ENCODE peak calls at places on chromosomes 5 and 9, in four cellular contexts. V, R, O and J are unnamed samples.
A peak's percentile ranks its signal among the peaks of the same experiment; 100 is the strongest.

GRCh38 chr5:58507715-58508114 is 16.5 kb downstream of the GAPT start:
- DNase-seq in R (no peak), O (no peak), V (no peak), J (no peak)

GRCh38 chr5:91022518-91022917 is 360.6 kb downstream of the ARRDC3 start:
- DNase-seq in O (no peak), V (no peak), R (no peak), J (no peak)

GRCh38 chr5:138631204-138631928 is 56.2 kb upstream of the HSPA9 start:
- DNase-seq in O (no peak), V (no peak), R (no peak), J (no peak)

GRCh38 chr5:177982072-177982727 is 13.8 kb downstream of the PROP1 start:
- DNase-seq in O (no peak), V (no peak), R (no peak), J (no peak)

GRCh38 chr9:135083831-135084230 is 3.6 kb upstream of the OLFM1 start:
- DNase-seq in R (no peak), O (no peak), V (no peak), J (no peak)

GRCh38 chr5:126384985-126385384 is 38.2 kb upstream of the GRAMD2B start:
- DNase-seq in O (peak; percentile 82), R (no peak), V (peak; percentile 81), J (no peak)

GRCh38 chr5:160312139-160312959 is at the start of gene CCNJL:
- DNase-seq in R (peak; percentile 22), O (peak; percentile 49), V (peak; percentile 44), J (no peak)

GRCh38 chr9:12141422-12141821 is 551.8 kb upstream of the TYRP1 start:
- DNase-seq in R (no peak), O (no peak), V (no peak), J (no peak)

GRCh38 chr5:123450641-123451421 is 27.6 kb upstream of the CEP120 start:
- DNase-seq in V (no peak), R (peak; percentile 18), O (peak; percentile 68), J (no peak)

GRCh38 chr9:123335227-123335985 is 20.6 kb upstream of the CRB2 start:
- DNase-seq in O (peak; percentile 76), R (no peak), V (peak; percentile 63), J (no peak)

GRCh38 chr5:142864293-142865260 is 94.4 kb downstream of the ARHGAP26 start:
- DNase-seq in V (no peak), O (peak; percentile 48), R (no peak), J (no peak)

GRCh38 chr5:124963236-124963929 is 216.9 kb upstream of the ZNF608 start:
- DNase-seq in R (peak; percentile 75), V (peak; percentile 95), O (peak; percentile 93), J (no peak)

GRCh38 chr5:156201793-156202388 is 125.1 kb upstream of the SGCD start:
- DNase-seq in O (peak; percentile 34), V (peak; percentile 83), R (no peak), J (no peak)

GRCh38 chr9:98451576-98451975 is 196.1 kb upstream of the TBC1D2 start:
- DNase-seq in V (no peak), O (no peak), R (no peak), J (no peak)

GRCh38 chr9:113609562-113610318 is 146.2 kb downstream of the RGS3 start:
- DNase-seq in O (peak; percentile 96), V (peak; percentile 60), R (peak; percentile 80), J (no peak)

GRCh38 chr9:91192785-91193657 is 168.7 kb downstream of the AUH start:
- DNase-seq in R (peak; percentile 94), O (peak; percentile 99), V (peak; percentile 100), J (peak; percentile 68)

DNA sequence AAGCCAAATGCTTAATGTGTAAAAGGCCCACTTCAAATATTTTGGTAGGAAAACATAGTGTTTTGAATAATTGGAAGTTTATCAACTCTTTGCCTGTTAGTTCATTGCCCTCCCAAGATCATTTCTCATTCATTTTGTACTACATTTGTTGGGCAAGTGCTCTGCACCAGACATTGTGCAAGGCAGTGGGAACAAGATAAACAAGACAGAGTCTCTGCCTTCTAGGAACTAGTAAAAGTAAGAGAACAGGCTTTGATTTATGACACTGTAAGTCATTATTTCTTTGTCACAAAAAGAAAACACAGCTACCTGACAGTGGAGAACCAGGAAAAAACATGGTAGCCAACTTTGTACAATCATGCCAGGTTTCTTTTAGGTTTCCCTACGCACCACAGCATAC is 63.7 kb upstream of the PAM start:
- DNase-seq in O (peak; percentile 20), R (no peak), V (no peak), J (no peak)
- H3K27ac ChIP-seq in O (no peak overlapping the region), R (no peak overlapping the region), V (no peak overlapping the region), J (no peak overlapping the region)

GRCh38 chr5:83564069-83564749 is 92.7 kb downstream of the VCAN start:
- DNase-seq in V (peak; percentile 63), O (peak; percentile 75), R (no peak), J (peak; percentile 37)
- H3K4me3 ChIP-seq in V (no peak overlapping the region), O (no peak overlapping the region), R (no peak overlapping the region), J (no peak overlapping the region)

GRCh38 chr5:166507810-166508419 is 1783.5 kb upstream of the WWC1 start:
- DNase-seq in O (no peak), V (no peak), R (no peak), J (no peak)
- H3K9me3 ChIP-seq in O (no peaks in the 10 kb centered on the region), V (peaks cover 2% of the 10 kb centered on the region), R (no peaks in the 10 kb centered on the region), J (no peaks in the 10 kb centered on the region)

GRCh38 chr9:78707481-78707977 is 410.6 kb downstream of the PSAT1 start:
- DNase-seq in V (peak; percentile 74), O (peak; percentile 35), R (no peak), J (no peak)
- H3K27ac ChIP-seq in V (peak overlapping the region; percentile 81), O (no peak overlapping the region), R (no peak overlapping the region), J (no peak overlapping the region)

GRCh38 chr5:67518227-67518626 is 321.6 kb upstream of the CD180 start:
- DNase-seq in R (no peak), O (no peak), V (no peak), J (no peak)
- H3K4me3 ChIP-seq in R (no peak overlapping the region), O (no peak overlapping the region), V (no peak overlapping the region), J (no peak overlapping the region)

DNA sequence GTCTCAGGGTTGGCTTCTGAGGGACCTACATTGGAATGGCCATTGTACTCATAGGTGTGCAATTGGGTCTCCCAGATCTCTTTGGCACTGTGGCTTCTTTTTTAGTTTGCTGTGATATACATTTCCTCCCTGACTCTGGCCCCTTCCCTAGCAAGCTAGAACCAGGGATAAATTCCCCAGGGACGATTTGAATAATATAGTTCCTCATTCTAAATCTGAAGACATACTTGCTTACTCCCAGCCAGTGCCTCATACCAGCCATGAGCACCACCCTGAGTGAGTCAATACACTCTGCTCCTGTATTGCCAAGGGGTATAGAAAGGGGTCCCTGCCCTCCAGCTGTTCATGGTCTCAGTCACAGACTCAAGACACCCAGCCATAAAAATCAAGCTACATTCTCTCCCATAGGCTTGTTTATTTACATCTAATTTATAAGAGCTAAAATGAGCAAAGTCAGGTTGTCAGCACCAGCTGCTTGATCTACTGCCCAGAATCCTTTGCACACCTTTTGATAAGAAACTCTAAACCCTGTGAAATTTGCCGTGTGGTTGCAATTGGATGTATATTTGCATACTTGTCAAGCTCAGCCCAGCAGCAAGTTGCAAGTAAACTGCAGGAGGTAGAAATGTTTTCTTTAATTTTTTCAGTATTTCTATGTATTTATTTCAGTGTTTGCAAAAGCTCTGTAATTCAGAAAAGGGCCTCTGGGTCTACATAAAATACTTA is 219.9 kb upstream of the IRX1 start:
- DNase-seq in V (no peak), R (no peak), O (no peak), J (no peak)
- H3K9me3 ChIP-seq in V (peaks cover 32% of the 10 kb centered on the region), R (peaks cover 10% of the 10 kb centered on the region), O (no peaks in the 10 kb centered on the region), J (no peaks in the 10 kb centered on the region)

DNA sequence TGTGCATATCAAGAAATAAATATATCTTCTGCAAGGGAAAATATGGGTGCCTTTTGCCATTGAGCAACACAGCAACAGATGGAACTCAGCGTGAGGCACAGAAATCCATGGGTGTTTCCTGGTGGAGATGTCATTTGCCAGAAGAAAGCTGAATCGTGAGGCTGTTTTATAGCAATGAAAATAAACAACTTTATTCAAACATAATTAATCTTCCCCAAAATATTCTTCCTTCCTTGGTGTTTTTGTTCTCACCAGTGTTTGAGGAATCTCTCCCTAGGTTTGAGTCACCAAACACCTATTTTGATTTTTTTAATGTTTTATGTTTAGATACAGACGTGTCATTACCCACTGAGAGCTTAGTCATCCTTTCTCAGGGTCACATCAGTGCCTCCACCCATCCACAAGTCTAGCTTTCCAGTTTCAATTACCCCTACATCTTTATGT is 65.8 kb upstream of the PAPPA start:
- DNase-seq in R (no peak), O (peak; percentile 59), V (peak; percentile 85), J (no peak)
- H3K27ac ChIP-seq in R (no peak overlapping the region), O (no peak overlapping the region), V (peak overlapping the region; percentile 60), J (no peak overlapping the region)

DNA sequence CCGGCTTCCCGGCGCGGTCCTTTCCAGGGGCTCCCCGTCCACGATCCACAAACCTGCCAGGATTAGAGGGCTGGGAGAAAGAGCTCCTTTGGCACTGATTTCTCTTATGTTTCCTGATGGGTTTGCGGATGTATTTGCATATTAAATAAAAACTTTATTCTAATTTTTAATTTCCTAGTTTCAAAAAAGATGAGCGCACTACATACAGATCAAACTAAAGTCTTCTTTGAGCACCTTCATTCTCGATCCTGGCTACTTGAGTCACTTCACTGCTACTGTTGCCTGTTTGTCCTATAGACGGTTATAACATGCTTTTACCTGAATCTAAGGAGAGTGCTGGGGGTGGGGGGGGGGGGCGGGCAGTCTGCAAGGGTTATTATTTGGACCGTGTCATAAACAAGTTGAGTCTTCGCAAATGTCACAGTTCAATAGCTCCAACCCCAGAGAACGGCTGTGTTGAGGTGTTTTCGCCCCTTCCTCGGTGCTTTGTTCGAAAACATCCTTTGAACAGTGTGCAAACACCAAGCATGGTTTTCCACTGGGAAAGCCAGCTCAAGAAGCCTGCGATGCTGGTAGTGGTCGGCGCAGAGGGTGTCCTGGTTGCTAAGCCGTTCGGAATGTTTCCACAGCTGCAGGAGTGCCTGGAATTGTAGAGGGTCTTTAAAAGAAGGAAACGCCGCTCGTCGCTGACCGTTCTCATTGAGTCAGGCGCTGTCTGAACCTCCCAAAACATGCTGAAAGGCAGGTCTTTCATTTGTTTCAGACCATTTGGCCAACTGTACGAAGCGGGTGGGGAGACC is 1.1 kb upstream of the STK10 start:
- DNase-seq in R (no peak), O (no peak), V (peak; percentile 38), J (no peak)
- H3K4me3 ChIP-seq in R (peak overlapping the region; percentile 67), O (peak overlapping the region; percentile 56), V (peak overlapping the region; percentile 98), J (no peak overlapping the region)